ENCODE peak calls at places on chromosomes 12 and 14, in nine cellular contexts. K is kidney; V is tibial artery; H is endothelial cell; F is AG09309; L is AG04450; R is GM13976; X is CD8-positive, alpha-beta T cell; U is left ventricle myocardium inferior. I is an unnamed sample.

GRCh38 chr12:63805704-63806672 is 26.3 kb downstream of the RXYLT1 start:
- DNase-seq in K (no peak), V (no peak), H (no peak), F (no peak), L (no peak), R (no peak), X (no peak), U (no peak), I (no peak)

GRCh38 chr12:125889742-125890141 is 824.5 kb downstream of the AACS start:
- DNase-seq in K (no peak), V (no peak), H (no peak), F (no peak), L (no peak), R (no peak), X (no peak), U (no peak), I (no peak)

GRCh38 chr14:64704145-64704742 is at the start of gene PLEKHG3:
- DNase-seq in K (peak), V (peak), H (peak), F (no peak), L (peak), R (no peak), X (no peak), U (peak), I (peak)

GRCh38 chr12:116121453-116121871 is 156.0 kb downstream of the MED13L start:
- DNase-seq in K (no peak), V (no peak), H (no peak), F (no peak), L (no peak), R (no peak), X (no peak), U (no peak), I (no peak)

GRCh38 chr14:36940476-36940875 is 231.9 kb downstream of the SLC25A21 start:
- DNase-seq in K (no peak), V (no peak), H (no peak), F (no peak), L (no peak), R (no peak), X (no peak), U (no peak), I (no peak)

GRCh38 chr14:52494444-52494843 is 57.9 kb downstream of the TXNDC16 start:
- DNase-seq in K (no peak), V (no peak), H (no peak), F (no peak), L (no peak), R (no peak), X (no peak), U (no peak), I (no peak)

GRCh38 chr12:48961331-48961730 is 4.0 kb upstream of the ARF3 start:
- DNase-seq in K (no peak), V (no peak), H (no peak), F (no peak), L (no peak), R (no peak), X (no peak), U (no peak), I (no peak)

GRCh38 chr12:79555006-79555925 is 135.5 kb downstream of the PAWR start:
- DNase-seq in K (no peak), V (no peak), H (no peak), F (peak), L (no peak), R (no peak), X (no peak), U (no peak), I (no peak)

GRCh38 chr14:74979442-74980397 is 23.0 kb upstream of the EIF2B2 start:
- DNase-seq in K (peak), V (peak), H (no peak), F (no peak), L (no peak), R (peak), X (no peak), U (no peak), I (no peak)

DNA sequence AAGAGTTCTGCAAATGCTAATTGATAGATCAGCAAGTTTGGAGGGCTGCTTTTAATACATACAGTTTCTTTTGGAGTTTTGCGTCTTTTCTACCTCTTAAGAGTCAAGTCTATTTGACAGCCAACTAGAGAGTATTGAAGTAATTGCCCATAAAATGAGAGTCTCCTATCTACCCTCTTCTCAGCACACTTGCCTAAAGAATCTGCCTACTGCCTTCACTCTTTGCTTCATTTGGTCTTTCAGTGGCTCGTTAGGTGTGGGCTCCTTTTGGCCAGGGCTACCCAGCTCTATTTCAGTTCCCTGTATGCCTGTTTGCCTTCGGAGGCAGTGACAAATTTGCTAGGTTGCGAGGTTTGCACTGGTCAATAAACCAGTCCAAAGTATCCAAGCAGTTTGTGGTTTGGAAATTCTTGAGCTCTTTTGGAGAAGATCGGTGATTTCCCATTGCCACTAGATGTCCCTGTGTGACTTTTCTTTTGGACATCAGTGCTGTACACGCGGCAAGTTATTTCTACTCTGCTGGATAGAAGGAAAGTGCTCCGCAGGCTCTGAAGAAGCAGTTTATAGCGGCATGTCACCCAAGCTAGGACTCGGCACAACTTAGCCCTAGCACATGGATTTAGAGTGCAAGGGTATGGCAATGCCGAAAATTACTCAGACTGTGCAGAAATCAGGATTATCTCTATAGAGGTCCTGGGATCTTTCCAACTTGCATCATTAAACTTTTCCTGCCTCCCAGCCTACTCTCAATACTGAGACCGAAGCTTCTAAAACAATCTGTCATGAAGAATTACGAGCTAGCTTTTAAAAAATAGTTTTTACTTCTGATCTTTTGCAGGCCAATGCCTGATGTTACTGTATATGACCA is 38.6 kb downstream of the MGST1 start:
- DNase-seq in K (no peak), V (peak), H (peak), F (peak), L (peak), R (peak), X (no peak), U (no peak), I (peak)
- TF ChIP-seq CTCF in K (peak), V (no peak), H (no peak), F (peak), L (peak), R (peak), X (no peak), U (peak), I (peak)

DNA sequence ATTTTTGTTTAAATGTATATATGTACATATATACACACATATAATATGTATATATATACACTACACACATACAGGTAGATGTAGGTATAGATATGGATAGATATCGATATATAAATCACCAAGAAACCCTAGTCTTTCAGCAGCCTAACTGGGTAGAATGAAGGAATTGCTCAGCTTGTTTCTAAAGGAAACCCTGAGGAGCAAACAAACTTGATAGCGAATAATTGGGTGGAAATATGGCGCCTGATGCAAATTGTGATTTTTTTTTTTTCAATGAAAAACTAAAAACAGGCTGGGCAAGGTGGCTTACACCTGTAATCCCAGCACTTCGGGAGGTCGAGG is 254 bp upstream of the CCDC177 start:
- DNase-seq in K (no peak), V (no peak), H (no peak), F (no peak), L (no peak), R (no peak), X (no peak), U (no peak), I (no peak)
- TF ChIP-seq CTCF in K (no peak), V (peak), H (peak), F (no peak), L (no peak), R (no peak), X (peak), U (peak), I (no peak)

DNA sequence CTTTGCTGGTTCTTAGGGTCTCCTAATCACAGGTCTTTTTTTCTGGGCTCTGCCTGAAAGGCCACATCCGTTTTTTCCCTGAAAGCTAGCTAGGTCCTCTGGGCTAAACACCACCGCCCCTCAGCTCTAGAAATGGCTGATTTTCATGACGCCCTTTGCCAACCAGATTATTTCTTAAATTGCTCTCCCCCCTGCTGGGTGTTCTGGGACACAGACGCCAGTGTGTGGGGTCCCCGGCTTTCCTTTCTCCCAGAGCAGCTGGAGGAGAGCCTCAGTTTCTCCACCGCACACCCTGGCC is 45.3 kb upstream of the ATP23 start:
- DNase-seq in K (no peak), V (no peak), H (no peak), F (no peak), L (no peak), R (no peak), X (no peak), U (no peak), I (peak)
- TF ChIP-seq CTCF in K (no peak), V (peak), H (no peak), F (peak), L (no peak), R (no peak), X (no peak), U (no peak), I (peak)

DNA sequence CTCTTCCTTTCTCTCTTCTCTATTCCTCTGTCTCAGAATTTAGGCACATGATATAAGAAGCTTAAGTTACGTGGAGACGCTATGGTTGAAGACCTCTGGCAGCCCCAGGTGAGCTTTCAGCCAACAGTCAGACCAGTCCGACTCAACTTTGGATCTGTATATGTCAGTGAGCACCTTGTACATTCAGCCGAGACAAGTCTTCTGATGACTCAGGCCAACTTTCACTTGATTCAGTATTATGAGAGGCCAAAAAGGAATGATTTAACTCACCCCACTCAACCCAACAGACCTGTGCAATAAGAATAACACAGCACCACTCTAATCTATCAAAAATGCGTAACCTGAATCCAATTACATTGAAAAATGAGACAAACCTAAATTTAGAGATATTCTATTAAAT is 47.5 kb upstream of the FOXG1 start:
- DNase-seq in K (no peak), V (no peak), H (no peak), F (no peak), L (no peak), R (no peak), X (no peak), U (no peak), I (no peak)
- TF ChIP-seq CTCF in K (no peak), V (no peak), H (no peak), F (no peak), L (no peak), R (no peak), X (no peak), U (no peak), I (no peak)

DNA sequence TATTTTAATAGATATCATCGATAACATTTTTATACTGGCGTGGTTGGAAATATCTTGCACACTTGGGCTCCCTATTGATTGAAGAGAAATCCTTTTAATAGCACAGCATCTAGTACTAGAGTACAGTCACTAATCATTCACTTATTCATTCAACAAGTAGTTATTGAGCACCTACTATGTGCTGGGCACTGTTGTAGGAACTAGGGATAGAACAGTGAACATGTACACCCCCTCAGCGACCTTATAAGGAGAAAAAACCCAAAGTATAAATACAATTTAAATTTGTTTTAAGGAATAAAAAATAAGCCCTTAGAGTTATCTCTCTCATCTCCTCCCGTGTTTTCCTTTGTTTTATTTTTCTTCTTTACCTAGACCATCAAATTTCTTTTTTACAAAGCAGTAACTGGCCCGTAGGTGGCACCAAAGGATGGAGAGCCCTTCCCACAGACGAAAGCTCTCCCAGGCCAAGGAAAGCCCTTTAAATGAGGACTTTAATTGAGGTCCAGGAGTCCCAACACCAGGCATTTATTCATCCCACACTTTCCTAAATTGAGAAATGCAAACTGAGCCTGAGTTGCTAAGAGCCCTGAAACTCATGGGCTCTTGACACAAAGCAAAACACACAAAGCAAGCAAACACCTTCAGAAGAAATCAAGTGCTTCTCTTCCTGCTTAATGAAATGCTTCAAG is 29.0 kb downstream of the PEBP1 start:
- DNase-seq in K (no peak), V (no peak), H (peak), F (no peak), L (no peak), R (peak), X (no peak), U (no peak), I (no peak)
- TF ChIP-seq CTCF in K (peak), V (no peak), H (peak), F (peak), L (peak), R (peak), X (no peak), U (peak), I (peak)

GRCh38 chr12:104985206-104985605 is 910 bp upstream of the NOPCHAP1 start:
- DNase-seq in K (no peak), V (no peak), H (no peak), F (no peak), L (no peak), R (no peak), X (no peak), U (no peak), I (no peak)
- TF ChIP-seq CTCF in K (no peak), V (no peak), H (no peak), F (no peak), L (no peak), R (no peak), X (no peak), U (no peak), I (no peak)